ENCODE peak calls at places on chromosomes 4 and X, in seven cellular contexts. X, H, V, Q, B, M and W are unnamed samples.

GRCh38 chrX:145190801-145191389 is 56.4 kb upstream of the SPANXN1 start:
- DNase-seq in M (no peak), Q (no peak), X (no peak), V (no peak), H (no peak), B (no peak), W (no peak)

GRCh38 chr4:20616848-20617247 is 83.4 kb upstream of the PACRGL start:
- DNase-seq in V (no peak), H (no peak), Q (no peak), X (no peak), B (no peak), M (no peak), W (no peak)

GRCh38 chrX:102975016-102975415 is 37.9 kb downstream of the RAB40AL start:
- DNase-seq in V (no peak), H (no peak), Q (no peak), M (no peak), B (no peak), X (no peak), W (no peak)

GRCh38 chr4:23483320-23483958 is 406.4 kb downstream of the PPARGC1A start:
- DNase-seq in V (no peak), X (no peak), B (no peak), H (no peak), Q (no peak), M (no peak), W (no peak)

GRCh38 chrX:15505104-15505503 is 4.5 kb downstream of the BMX start:
- DNase-seq in X (no peak), M (no peak), Q (no peak), V (no peak), B (no peak), H (no peak), W (no peak)

GRCh38 chr4:141246683-141247429 is 26.2 kb downstream of the ZNF330 start:
- DNase-seq in X (peak), B (no peak), Q (no peak), V (no peak), M (no peak), H (no peak), W (no peak)

GRCh38 chrX:123859409-123859827 is 435 bp upstream of the XIAP start:
- DNase-seq in Q (peak), B (no peak), V (no peak), H (no peak), M (no peak), X (no peak), W (no peak)

GRCh38 chrX:29826651-29827206 is 388.6 kb upstream of the MAGEB2 start:
- DNase-seq in B (no peak), V (no peak), Q (no peak), X (peak), H (no peak), M (no peak), W (no peak)

GRCh38 chr4:29983890-29984289 is 736.3 kb upstream of the PCDH7 start:
- DNase-seq in H (no peak), X (no peak), B (peak), M (no peak), V (no peak), Q (no peak), W (no peak)

GRCh38 chr4:71356924-71357663 is 18.3 kb downstream of the SLC4A4 start:
- DNase-seq in B (no peak), Q (no peak), X (no peak), H (no peak), V (no peak), M (no peak), W (no peak)

GRCh38 chr4:114226178-114226577 is 246.7 kb upstream of the ARSJ start:
- DNase-seq in H (no peak), Q (no peak), V (no peak), B (no peak), M (no peak), X (peak), W (no peak)

GRCh38 chr4:172858731-172859230 is 309.8 kb upstream of the GALNT7 start:
- DNase-seq in H (no peak), B (no peak), Q (no peak), M (no peak), X (peak), V (no peak), W (no peak)

GRCh38 chrX:78074088-78074487 is 30.0 kb upstream of the PGK1 start:
- DNase-seq in Q (no peak), M (no peak), V (no peak), B (no peak), X (no peak), H (no peak), W (no peak)

GRCh38 chr4:41360911-41361830 is 104.4 kb downstream of the UCHL1 start:
- DNase-seq in M (peak), Q (peak), B (peak), V (no peak), X (no peak), H (no peak), W (no peak)

GRCh38 chr4:62324215-62324614 is 1124.1 kb downstream of the ADGRL3 start:
- DNase-seq in Q (no peak), H (no peak), V (no peak), M (no peak), X (no peak), B (no peak), W (no peak)

GRCh38 chr4:98864560-98864959 is 64.4 kb downstream of the EIF4E start:
- DNase-seq in B (no peak), Q (no peak), V (no peak), M (no peak), H (no peak), X (no peak), W (no peak)

GRCh38 chrX:2609431-2610238 is 81.5 kb upstream of the CD99 start:
- DNase-seq in B (no peak), M (no peak), Q (peak), V (no peak), X (peak), H (no peak), W (no peak)

GRCh38 chr4:66034671-66035070 is 364.4 kb upstream of the EPHA5 start:
- DNase-seq in M (no peak), V (no peak), H (no peak), B (no peak), Q (no peak), X (no peak), W (no peak)

GRCh38 chr4:174713181-174713580 is 115.9 kb downstream of the GLRA3 start:
- DNase-seq in Q (no peak), X (no peak), H (no peak), B (no peak), V (no peak), M (no peak), W (no peak)

GRCh38 chr4:189021831-189022230 is 882.6 kb downstream of the TRIML1 start:
- DNase-seq in B (no peak), Q (no peak), H (no peak), M (no peak), X (peak), V (peak), W (no peak)

GRCh38 chr4:143701365-143701764 is 890 bp upstream of the FREM3 start:
- DNase-seq in H (no peak), X (no peak), Q (no peak), V (no peak), B (no peak), M (no peak), W (no peak)

GRCh38 chr4:175330652-175331051 is 412.5 kb downstream of the ADAM29 start:
- DNase-seq in V (peak), H (no peak), B (no peak), Q (no peak), M (no peak), X (peak), W (no peak)

GRCh38 chr4:136186650-136187049 is 1345.6 kb downstream of the PCDH18 start:
- DNase-seq in Q (no peak), B (no peak), M (no peak), X (no peak), V (no peak), H (no peak), W (no peak)

GRCh38 chr4:140296335-140296753 is 77.1 kb upstream of the SCOC start:
- DNase-seq in H (peak), B (no peak), M (no peak), Q (peak), X (peak), V (peak), W (no peak)

GRCh38 chr4:118682928-118683327 is 2.3 kb upstream of the METTL14 start:
- DNase-seq in X (peak), Q (no peak), B (no peak), M (no peak), V (peak), H (no peak), W (no peak)
- TF ChIP-seq CTCF in X (peak), Q (no peak), B (peak), M (peak), V (peak), H (peak), W (peak)

DNA sequence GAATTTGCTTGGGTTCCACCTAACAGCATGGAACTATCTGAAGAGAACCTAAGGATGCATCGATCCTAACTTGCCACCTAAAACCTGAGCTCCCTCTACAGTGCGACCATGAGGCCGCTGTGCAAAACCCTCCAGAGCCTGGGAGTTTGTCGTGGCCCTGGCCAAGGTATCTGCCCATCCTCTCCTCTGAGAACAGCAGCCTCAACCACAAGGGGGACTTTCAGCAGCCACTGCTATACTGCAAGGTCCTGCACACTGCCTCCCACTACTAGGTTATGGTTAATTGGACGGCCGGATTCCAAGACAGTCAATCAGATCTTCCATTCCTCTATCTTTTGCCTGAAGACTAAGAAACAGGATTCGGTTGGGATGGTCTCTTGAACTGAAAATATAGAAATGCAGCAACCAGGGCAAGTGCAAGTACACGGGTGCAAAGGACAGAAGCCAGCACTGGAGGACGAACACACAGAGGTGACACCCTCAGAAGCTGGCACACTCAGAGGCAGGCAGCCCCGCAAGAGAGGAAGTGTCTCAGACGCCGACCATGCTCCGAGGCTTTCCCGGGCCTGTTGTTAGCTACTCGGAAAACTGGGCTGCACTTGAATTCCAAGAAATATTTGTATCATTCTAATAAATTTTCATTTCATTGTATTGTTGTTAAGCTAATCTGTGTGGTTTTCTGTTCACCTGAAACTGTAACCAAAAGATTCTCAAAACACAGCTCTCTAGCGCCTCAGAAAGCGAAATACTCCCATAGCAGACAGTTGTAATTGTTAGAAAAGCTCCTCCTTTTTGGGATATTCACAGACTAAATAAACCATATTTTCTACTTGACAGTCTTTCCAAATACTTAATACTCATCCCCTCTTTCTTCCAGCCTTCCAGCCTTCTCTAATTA is 63.3 kb downstream of the AFAP1 start:
- DNase-seq in H (no peak), X (peak), M (no peak), V (no peak), B (no peak), Q (no peak), W (no peak)
- TF ChIP-seq CTCF in H (peak), X (peak), M (peak), V (peak), B (no peak), Q (no peak), W (no peak)

GRCh38 chr4:150960818-150961217 is 54.3 kb downstream of the LRBA start:
- DNase-seq in M (no peak), V (no peak), H (no peak), X (no peak), Q (no peak), B (no peak), W (no peak)
- TF ChIP-seq CTCF in M (peak), V (peak), H (peak), X (peak), Q (no peak), B (peak), W (peak)

DNA sequence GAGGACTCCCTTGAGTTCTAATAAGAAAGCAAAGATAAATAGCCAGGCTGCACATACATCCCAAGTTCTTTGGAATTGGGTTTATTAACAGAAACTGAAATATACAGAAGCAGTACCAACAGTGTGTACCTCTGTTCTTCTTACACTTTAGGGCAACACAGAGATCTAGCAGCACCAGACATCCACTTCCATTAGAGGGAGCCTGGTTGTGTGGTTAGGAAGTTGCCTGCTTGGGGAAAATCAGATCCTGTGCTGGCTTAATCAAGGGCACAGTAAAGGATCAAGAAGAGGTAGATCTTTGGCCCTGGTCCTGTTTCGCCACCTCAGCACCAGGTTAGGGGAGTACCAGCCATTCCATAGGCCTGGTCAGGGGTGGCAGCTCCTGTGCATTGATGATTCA is 231.1 kb upstream of the ARHGAP24 start:
- DNase-seq in V (no peak), B (no peak), X (no peak), Q (no peak), H (no peak), M (no peak), W (no peak)
- TF ChIP-seq CTCF in V (no peak), B (no peak), X (no peak), Q (no peak), H (no peak), M (no peak), W (no peak)

GRCh38 chr4:106898621-106899230 is 137.4 kb downstream of the DKK2 start:
- DNase-seq in M (no peak), B (no peak), X (peak), V (peak), H (peak), Q (no peak), W (no peak)
- TF ChIP-seq CTCF in M (peak), B (peak), X (peak), V (peak), H (peak), Q (no peak), W (peak)

DNA sequence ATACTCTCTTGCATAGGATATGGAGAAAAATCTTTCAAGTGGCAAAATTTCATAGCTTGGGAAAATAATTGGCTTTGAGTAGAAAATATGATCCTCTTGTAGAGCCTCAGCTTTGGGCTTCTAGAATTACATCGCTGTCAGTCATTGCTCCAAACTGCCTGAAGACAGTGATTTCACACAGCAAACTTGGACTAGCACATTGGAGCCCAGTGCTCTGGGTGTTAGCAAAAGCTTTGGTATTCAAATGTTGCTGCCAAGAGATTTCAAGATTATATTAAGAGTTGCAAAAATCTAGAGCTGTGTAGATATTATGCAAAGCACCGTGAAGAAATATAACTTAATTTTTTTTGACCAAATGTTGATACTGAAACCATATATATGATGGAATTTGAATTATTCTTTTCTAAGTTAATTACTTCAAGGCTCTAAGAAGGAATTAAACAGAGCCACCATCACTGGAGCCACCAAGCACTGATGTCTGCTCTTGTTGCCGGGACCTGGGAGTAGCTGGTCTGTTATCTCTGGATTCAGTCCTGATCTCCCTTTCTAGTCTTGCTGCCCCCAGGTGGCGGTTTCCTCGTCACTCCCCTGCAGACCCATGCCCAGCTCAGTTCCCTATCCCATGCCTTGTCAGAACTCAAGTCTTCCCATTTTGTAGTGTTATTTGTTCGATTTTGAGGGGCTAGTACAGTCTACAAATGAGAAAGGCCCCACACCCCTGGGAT is 260.7 kb upstream of the SFRP2 start:
- DNase-seq in H (peak), Q (no peak), V (no peak), B (no peak), X (no peak), M (no peak), W (no peak)
- TF ChIP-seq CTCF in H (peak), Q (no peak), V (no peak), B (no peak), X (no peak), M (peak), W (no peak)